ENCODE peak calls at places on chromosomes 5 and 9, in five cellular contexts. E is GM12878, W is K562, N is HepG2, D is H1. K is an unnamed sample.

GRCh38 chr9:112793213-112793810 is 42.8 kb downstream of the SNX30 start:
- DNase-seq in D (peak; percentile 66), E (peak; percentile 34), N (peak; percentile 57), W (peak; percentile 49), K (peak; percentile 51)

GRCh38 chr5:9381464-9381863 is 164.4 kb downstream of the SEMA5A start:
- DNase-seq in D (no peak), W (no peak), E (peak; percentile 68), N (no peak), K (no peak)

GRCh38 chr5:169777112-169777511 is 140.0 kb downstream of the DOCK2 start:
- DNase-seq in W (no peak), N (no peak), E (no peak), D (no peak), K (no peak)

GRCh38 chr5:173329370-173330150 is 1.3 kb upstream of the STC2 start:
- DNase-seq in N (peak; percentile 72), E (peak; percentile 25), D (no peak), W (no peak), K (peak; percentile 50)

GRCh38 chr5:112742424-112742823 is 4.7 kb downstream of the APC start:
- DNase-seq in E (no peak), D (no peak), N (no peak), W (no peak), K (no peak)

GRCh38 chr9:132973713-132974112 is 4.8 kb upstream of the GFI1B start:
- DNase-seq in E (no peak), N (no peak), W (peak; percentile 61), D (no peak), K (peak; percentile 8)

GRCh38 chr9:92764381-92764987 is at the start of gene BICD2:
- DNase-seq in N (no peak), D (no peak), W (no peak), E (no peak), K (no peak)

GRCh38 chr5:142357469-142358090 is 32.8 kb upstream of the SPRY4 start:
- DNase-seq in D (no peak), W (no peak), E (no peak), N (no peak), K (no peak)

GRCh38 chr5:52702877-52703276 is 84.8 kb upstream of the ITGA1 start:
- DNase-seq in N (no peak), W (no peak), E (no peak), D (no peak), K (no peak)

GRCh38 chr9:86938780-86939179 is 8.5 kb downstream of the GAS1 start:
- DNase-seq in E (no peak), W (no peak), D (no peak), N (no peak), K (no peak)
- TF ChIP-seq EZH2 in E (no peak), W (no peak), D (no peak), N (no peak), K (no peak)

GRCh38 chr5:6632324-6632930 is 417 bp downstream of the NSUN2 start:
- DNase-seq in W (no peak), D (no peak), E (no peak), N (peak; percentile 18), K (no peak)

GRCh38 chr5:6633469-6634326 is 458 bp downstream of the SRD5A1 start:
- DNase-seq in N (no peak), D (no peak), W (peak; percentile 43), E (no peak), K (no peak)

GRCh38 chr5:6631441-6631840 is 1.4 kb downstream of the NSUN2 start:
- DNase-seq in W (no peak), D (no peak), N (no peak), E (no peak), K (no peak)

GRCh38 chr5:6634327-6634713 is 1.1 kb downstream of the SRD5A1 start:
- DNase-seq in D (no peak), N (no peak), W (no peak), E (no peak), K (no peak)

DNA sequence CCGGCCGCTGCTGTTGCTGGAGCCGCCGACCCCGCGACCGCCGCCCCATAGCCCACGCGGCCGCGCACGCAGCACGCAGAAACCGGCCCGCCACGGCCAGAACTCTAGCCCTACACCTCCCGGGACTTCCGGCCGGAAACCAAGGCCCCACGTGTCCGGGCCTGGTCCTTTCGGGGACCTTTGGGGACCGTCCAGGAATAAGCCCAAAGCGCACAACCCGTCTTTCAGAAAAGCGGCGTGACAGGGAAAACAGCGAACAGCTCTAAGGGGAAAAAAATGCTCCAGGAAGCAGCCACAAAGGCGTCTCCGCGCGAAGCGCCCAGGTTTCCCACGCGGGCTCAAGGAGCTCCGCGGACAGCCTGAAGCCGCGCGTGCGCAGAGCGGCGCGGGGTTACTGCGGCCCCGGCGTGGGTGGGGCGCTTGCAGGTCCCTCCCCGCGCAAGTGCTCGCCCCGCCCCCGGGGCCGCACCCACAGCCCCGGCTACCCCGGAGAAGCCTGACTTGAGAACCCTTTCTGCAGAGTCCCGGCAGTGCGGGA is at the start of the genes NSUN2 and SRD5A1:
- DNase-seq in E (peak; percentile 71), D (peak; percentile 76), W (peak; percentile 100), N (peak; percentile 81), K (peak; percentile 82)
- TF ChIP-seq POLR2A in E (peak; percentile 93), D (peak; percentile 63), W (peak; percentile 93), N (peak; percentile 64), K (no peak)

DNA sequence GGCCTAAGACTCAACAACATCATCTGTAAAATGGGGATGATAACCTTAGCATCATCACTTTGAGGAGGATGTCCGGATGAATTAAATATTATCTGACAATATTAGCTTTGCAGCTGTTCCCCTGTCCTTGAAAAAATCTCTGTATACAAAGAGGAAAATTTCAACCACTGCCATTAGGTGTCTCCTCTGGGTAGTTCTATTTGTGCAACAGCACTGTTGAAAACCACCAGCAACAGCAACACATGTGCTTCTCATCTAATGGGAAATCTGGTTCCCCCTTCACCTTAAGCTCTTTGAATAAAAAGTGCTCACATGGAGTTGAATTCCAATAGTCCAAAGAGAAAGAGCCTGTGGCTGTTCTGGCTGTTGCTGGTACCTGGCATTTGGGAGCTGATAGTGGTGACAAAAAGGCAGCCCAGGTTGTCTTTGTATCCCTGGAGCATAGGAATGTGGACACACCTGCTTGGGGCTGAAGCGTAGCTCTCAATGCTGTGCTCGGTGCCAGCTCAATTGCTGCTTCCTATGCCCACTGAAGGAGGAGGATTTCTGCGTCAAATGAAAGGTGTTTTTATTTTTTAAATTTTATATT is 322.1 kb upstream of the MSX2 start:
- DNase-seq in N (no peak), D (no peak), W (no peak), E (no peak), K (no peak)
- TF ChIP-seq CEBPB in N (no peak), D (no peak), W (no peak), E (no peak), K (no peak)

GRCh38 chr5:77180167-77181081 is 30.1 kb upstream of the PDE8B start:
- DNase-seq in E (no peak), W (no peak), D (no peak), N (no peak), K (no peak)
- TF ChIP-seq EZH2 in E (no peak), W (no peak), D (peak; percentile 66), N (no peak), K (no peak)

DNA sequence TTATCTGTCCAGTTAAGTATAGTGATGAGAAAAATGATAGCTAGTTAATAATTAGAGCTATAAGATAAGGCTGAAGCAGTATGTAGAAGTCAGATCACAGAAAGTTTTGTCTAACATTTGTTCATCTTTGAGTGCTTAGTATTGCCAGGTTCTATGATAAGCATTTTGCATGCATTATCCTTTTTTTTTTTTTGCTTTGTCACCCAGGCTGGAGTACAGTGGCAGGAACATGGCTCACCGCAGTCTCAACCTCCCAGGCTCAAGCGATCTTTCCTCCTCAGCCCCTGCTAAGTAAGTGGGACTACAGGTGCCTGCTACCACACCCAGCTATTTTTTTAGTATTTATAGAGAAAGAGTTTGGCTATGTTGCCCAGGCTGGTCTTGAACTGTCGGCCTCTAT is 17.5 kb downstream of the BAAT start:
- DNase-seq in N (no peak), E (no peak), W (no peak), D (no peak), K (no peak)
- TF ChIP-seq POLR2A in N (no peak), E (no peak), W (no peak), D (no peak), K (no peak)

GRCh38 chr5:127423173-127423798 is 94.2 kb upstream of the PRRC1 start:
- DNase-seq in W (no peak), D (no peak), N (no peak), E (peak; percentile 13), K (no peak)
- TF ChIP-seq CEBPB in W (no peak), D (no peak), N (no peak), E (no peak), K (no peak)

GRCh38 chr9:114112778-114113585 is 13.9 kb upstream of the KIF12 start:
- DNase-seq in E (no peak), W (no peak), D (no peak), N (no peak), K (no peak)
- TF ChIP-seq EZH2 in E (no peak), W (no peak), D (no peak), N (no peak), K (no peak)